ENCODE peak calls at places on chromosomes 6 and 20, in four cellular contexts. Q, Y, Z and S are unnamed samples.

GRCh38 chr6:122869437-122870024 is 80.5 kb downstream of the SMPDL3A start:
- DNase-seq in Q (no peak), Y (no peak), Z (no peak), S (no peak)

GRCh38 chr20:19598117-19598516 is 159.9 kb upstream of the RIN2 start:
- DNase-seq in Q (no peak), Y (no peak), Z (no peak), S (no peak)

GRCh38 chr20:63327229-63327745 is 33.9 kb downstream of the CHRNA4 start:
- DNase-seq in Q (peak), Y (no peak), Z (peak), S (peak)

GRCh38 chr6:74991573-74992332 is 214.1 kb downstream of the COL12A1 start:
- DNase-seq in Q (no peak), Y (no peak), Z (no peak), S (no peak)

GRCh38 chr6:22545051-22545450 is 24.3 kb upstream of the HDGFL1 start:
- DNase-seq in Q (no peak), Y (no peak), Z (no peak), S (no peak)

GRCh38 chr20:44888226-44889103 is 3.0 kb downstream of the YWHAB start:
- DNase-seq in Q (no peak), Y (no peak), Z (no peak), S (no peak)

GRCh38 chr6:2448826-2449571 is 203.6 kb upstream of the GMDS start:
- DNase-seq in Q (no peak), Y (no peak), Z (no peak), S (no peak)

GRCh38 chr6:124530926-124531325 is 431.3 kb upstream of the RNF217 start:
- DNase-seq in Q (no peak), Y (no peak), Z (no peak), S (no peak)

GRCh38 chr6:163585932-163586437 is 171.5 kb downstream of the QKI start:
- DNase-seq in Q (peak), Y (peak), Z (peak), S (no peak)

GRCh38 chr6:78489874-78490273 is 377.5 kb upstream of the IRAK1BP1 start:
- DNase-seq in Q (no peak), Y (no peak), Z (no peak), S (no peak)

GRCh38 chr20:61753196-61753942 is 312.3 kb downstream of the TAF4 start:
- DNase-seq in Q (no peak), Y (no peak), Z (peak), S (no peak)

GRCh38 chr6:105601541-105602174 is 198.8 kb upstream of the PREP start:
- DNase-seq in Q (no peak), Y (peak), Z (peak), S (no peak)

GRCh38 chr6:163808231-163808630 is 393.7 kb downstream of the QKI start:
- DNase-seq in Q (no peak), Y (no peak), Z (no peak), S (no peak)

GRCh38 chr20:3203315-3204123 is 963 bp downstream of the DDRGK1 start:
- DNase-seq in Q (no peak), Y (no peak), Z (no peak), S (no peak)